ENCODE peak calls at places on chromosome 7, in seven cellular contexts. One of them, this sample, is unnamed.

GRCh38 chr7:88306590-88307048 is at the start of gene STEAP4:
- DNase-seq in right cardiac atrium: peak; percentile 82
- DNase-seq in AG09309: no peak
- DNase-seq in fibroblast of pulmonary artery: peak; percentile 84
- DNase-seq in mesenchymal stem cell: peak; percentile 50
- DNase-seq in thoracic aorta: peak; percentile 9
- DNase-seq in CD8-positive, alpha-beta memory T cell: no peak
- DNase-seq in this sample: peak; percentile 27

GRCh38 chr7:91959023-91959422 is 18.4 kb downstream of the AKAP9 start:
- DNase-seq in right cardiac atrium: no peak
- DNase-seq in AG09309: no peak
- DNase-seq in fibroblast of pulmonary artery: no peak
- DNase-seq in mesenchymal stem cell: no peak
- DNase-seq in thoracic aorta: no peak
- DNase-seq in CD8-positive, alpha-beta memory T cell: no peak
- DNase-seq in this sample: no peak

GRCh38 chr7:67447297-67447696 is 450.7 kb downstream of the TYW1 start:
- DNase-seq in right cardiac atrium: no peak
- DNase-seq in AG09309: no peak
- DNase-seq in fibroblast of pulmonary artery: no peak
- DNase-seq in mesenchymal stem cell: no peak
- DNase-seq in thoracic aorta: no peak
- DNase-seq in CD8-positive, alpha-beta memory T cell: no peak
- DNase-seq in this sample: no peak

GRCh38 chr7:46244752-46245151 is 323.7 kb upstream of the IGFBP3 start:
- DNase-seq in right cardiac atrium: no peak
- DNase-seq in AG09309: no peak
- DNase-seq in fibroblast of pulmonary artery: peak; percentile 45
- DNase-seq in mesenchymal stem cell: no peak
- DNase-seq in thoracic aorta: no peak
- DNase-seq in CD8-positive, alpha-beta memory T cell: no peak
- DNase-seq in this sample: no peak

GRCh38 chr7:41730668-41731067 is 27.8 kb upstream of the INHBA start:
- DNase-seq in right cardiac atrium: no peak
- DNase-seq in AG09309: no peak
- DNase-seq in fibroblast of pulmonary artery: no peak
- DNase-seq in mesenchymal stem cell: peak; percentile 61
- DNase-seq in thoracic aorta: no peak
- DNase-seq in CD8-positive, alpha-beta memory T cell: no peak
- DNase-seq in this sample: no peak

GRCh38 chr7:130387628-130388403 is 7.5 kb downstream of the CPA1 start:
- DNase-seq in right cardiac atrium: no peak
- DNase-seq in AG09309: peak; percentile 50
- DNase-seq in fibroblast of pulmonary artery: no peak
- DNase-seq in mesenchymal stem cell: no peak
- DNase-seq in thoracic aorta: no peak
- DNase-seq in CD8-positive, alpha-beta memory T cell: no peak
- DNase-seq in this sample: peak; percentile 82

GRCh38 chr7:12827219-12827821 is 139.9 kb downstream of the ARL4A start:
- DNase-seq in right cardiac atrium: no peak
- DNase-seq in AG09309: no peak
- DNase-seq in fibroblast of pulmonary artery: no peak
- DNase-seq in mesenchymal stem cell: no peak
- DNase-seq in thoracic aorta: no peak
- DNase-seq in CD8-positive, alpha-beta memory T cell: no peak
- DNase-seq in this sample: peak; percentile 26

GRCh38 chr7:149872419-149873073 is 1.2 kb upstream of the ATP6V0E2 start:
- DNase-seq in right cardiac atrium: peak; percentile 84
- DNase-seq in AG09309: peak; percentile 37
- DNase-seq in fibroblast of pulmonary artery: peak; percentile 76
- DNase-seq in mesenchymal stem cell: peak; percentile 92
- DNase-seq in thoracic aorta: peak; percentile 42
- DNase-seq in CD8-positive, alpha-beta memory T cell: no peak
- DNase-seq in this sample: peak; percentile 90

GRCh38 chr7:37928878-37929277 is 8.4 kb downstream of the EPDR1 start:
- DNase-seq in right cardiac atrium: no peak
- DNase-seq in AG09309: no peak
- DNase-seq in fibroblast of pulmonary artery: no peak
- DNase-seq in mesenchymal stem cell: no peak
- DNase-seq in thoracic aorta: no peak
- DNase-seq in CD8-positive, alpha-beta memory T cell: no peak
- DNase-seq in this sample: no peak

GRCh38 chr7:47355684-47356083 is 226.2 kb downstream of the TNS3 start:
- DNase-seq in right cardiac atrium: no peak
- DNase-seq in AG09309: no peak
- DNase-seq in fibroblast of pulmonary artery: no peak
- DNase-seq in mesenchymal stem cell: no peak
- DNase-seq in thoracic aorta: no peak
- DNase-seq in CD8-positive, alpha-beta memory T cell: no peak
- DNase-seq in this sample: no peak

GRCh38 chr7:7251742-7252141 is 69.4 kb downstream of the C1GALT1 start:
- DNase-seq in right cardiac atrium: no peak
- DNase-seq in AG09309: no peak
- DNase-seq in fibroblast of pulmonary artery: no peak
- DNase-seq in mesenchymal stem cell: no peak
- DNase-seq in thoracic aorta: no peak
- DNase-seq in CD8-positive, alpha-beta memory T cell: no peak
- DNase-seq in this sample: no peak

GRCh38 chr7:81767883-81768282 is 2.0 kb downstream of the HGF start:
- DNase-seq in right cardiac atrium: no peak
- DNase-seq in AG09309: no peak
- DNase-seq in fibroblast of pulmonary artery: peak; percentile 67
- DNase-seq in mesenchymal stem cell: no peak
- DNase-seq in thoracic aorta: no peak
- DNase-seq in CD8-positive, alpha-beta memory T cell: no peak
- DNase-seq in this sample: no peak

GRCh38 chr7:81769891-81770818 is at the start of gene HGF:
- DNase-seq in right cardiac atrium: peak; percentile 86
- DNase-seq in AG09309: peak; percentile 62
- DNase-seq in fibroblast of pulmonary artery: peak; percentile 90
- DNase-seq in mesenchymal stem cell: peak; percentile 83
- DNase-seq in thoracic aorta: no peak
- DNase-seq in CD8-positive, alpha-beta memory T cell: no peak
- DNase-seq in this sample: peak; percentile 62

GRCh38 chr7:81770823-81771222 is 976 bp upstream of the HGF start:
- DNase-seq in right cardiac atrium: no peak
- DNase-seq in AG09309: no peak
- DNase-seq in fibroblast of pulmonary artery: no peak
- DNase-seq in mesenchymal stem cell: no peak
- DNase-seq in thoracic aorta: no peak
- DNase-seq in CD8-positive, alpha-beta memory T cell: no peak
- DNase-seq in this sample: no peak

GRCh38 chr7:81774496-81774895 is 4.6 kb upstream of the HGF start:
- DNase-seq in right cardiac atrium: no peak
- DNase-seq in AG09309: no peak
- DNase-seq in fibroblast of pulmonary artery: no peak
- DNase-seq in mesenchymal stem cell: peak; percentile 78
- DNase-seq in thoracic aorta: no peak
- DNase-seq in CD8-positive, alpha-beta memory T cell: no peak
- DNase-seq in this sample: no peak

DNA sequence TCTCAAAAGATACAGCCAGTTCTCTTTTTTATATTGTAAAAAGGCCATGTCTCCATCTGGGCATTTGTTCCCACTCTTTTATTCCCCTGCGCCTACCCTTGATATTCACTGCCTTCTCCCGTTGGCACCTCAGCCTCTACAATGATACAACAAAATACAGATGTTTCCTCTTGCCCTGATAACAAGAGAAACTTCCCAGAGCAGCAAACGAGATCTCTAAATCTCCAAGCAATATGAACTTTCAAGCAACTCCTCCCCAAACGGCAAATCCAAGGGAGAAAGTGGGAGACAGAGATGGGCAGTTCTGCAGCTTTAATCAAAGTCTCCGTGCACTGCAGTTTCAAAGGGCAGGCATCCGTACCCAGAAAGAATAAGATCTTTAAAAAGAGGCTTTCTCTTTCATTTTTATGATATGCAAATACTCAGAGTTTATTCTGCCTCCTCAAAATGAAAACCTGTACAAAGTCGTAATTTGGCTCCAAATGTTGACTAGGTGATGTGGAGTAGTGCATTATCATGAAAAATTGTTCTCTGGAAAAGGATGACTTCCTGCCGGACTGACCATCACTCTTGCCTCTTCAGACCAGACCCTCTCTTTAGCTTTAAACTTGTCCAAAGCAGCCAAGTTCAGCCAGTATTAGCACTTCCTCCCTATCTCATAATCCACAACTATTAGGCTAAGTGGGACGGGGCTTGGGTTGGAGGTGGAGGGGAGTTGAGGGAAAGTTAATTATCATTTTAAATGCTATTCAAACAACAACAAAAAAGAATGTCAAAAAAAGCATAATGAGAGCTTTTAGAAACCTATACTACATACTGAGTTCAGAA is 682 bp downstream of the HGF start:
- DNase-seq in right cardiac atrium: no peak
- DNase-seq in AG09309: no peak
- DNase-seq in fibroblast of pulmonary artery: no peak
- DNase-seq in mesenchymal stem cell: no peak
- DNase-seq in thoracic aorta: no peak
- DNase-seq in CD8-positive, alpha-beta memory T cell: no peak
- DNase-seq in this sample: no peak
- H3K4me3 ChIP-seq in right cardiac atrium: peak overlapping the region; percentile 18
- H3K4me3 ChIP-seq in AG09309: peak overlapping the region; percentile 40
- H3K4me3 ChIP-seq in fibroblast of pulmonary artery: peak overlapping the region; percentile 74
- H3K4me3 ChIP-seq in mesenchymal stem cell: no peak overlapping the region
- H3K4me3 ChIP-seq in thoracic aorta: peak overlapping the region; percentile 76
- H3K4me3 ChIP-seq in CD8-positive, alpha-beta memory T cell: no peak overlapping the region
- H3K4me3 ChIP-seq in this sample: peak overlapping the region; percentile 42

GRCh38 chr7:16670021-16670420 is 24.0 kb downstream of the BZW2 start:
- DNase-seq in right cardiac atrium: no peak
- DNase-seq in AG09309: peak; percentile 17
- DNase-seq in fibroblast of pulmonary artery: peak; percentile 56
- DNase-seq in mesenchymal stem cell: peak; percentile 49
- DNase-seq in thoracic aorta: no peak
- DNase-seq in CD8-positive, alpha-beta memory T cell: no peak
- DNase-seq in this sample: no peak

GRCh38 chr7:16667355-16667754 is 21.4 kb downstream of the BZW2 start:
- DNase-seq in right cardiac atrium: no peak
- DNase-seq in AG09309: no peak
- DNase-seq in fibroblast of pulmonary artery: no peak
- DNase-seq in mesenchymal stem cell: no peak
- DNase-seq in thoracic aorta: no peak
- DNase-seq in CD8-positive, alpha-beta memory T cell: no peak
- DNase-seq in this sample: no peak

GRCh38 chr7:16669581-16669980 is 23.6 kb downstream of the BZW2 start:
- DNase-seq in right cardiac atrium: no peak
- DNase-seq in AG09309: no peak
- DNase-seq in fibroblast of pulmonary artery: peak; percentile 47
- DNase-seq in mesenchymal stem cell: peak; percentile 71
- DNase-seq in thoracic aorta: no peak
- DNase-seq in CD8-positive, alpha-beta memory T cell: no peak
- DNase-seq in this sample: no peak

GRCh38 chr7:16668978-16669377 is 23.0 kb downstream of the BZW2 start:
- DNase-seq in right cardiac atrium: no peak
- DNase-seq in AG09309: no peak
- DNase-seq in fibroblast of pulmonary artery: peak; percentile 69
- DNase-seq in mesenchymal stem cell: peak; percentile 73
- DNase-seq in thoracic aorta: no peak
- DNase-seq in CD8-positive, alpha-beta memory T cell: no peak
- DNase-seq in this sample: no peak

GRCh38 chr7:16668049-16668858 is 22.3 kb downstream of the BZW2 start:
- DNase-seq in right cardiac atrium: peak; percentile 80
- DNase-seq in AG09309: peak; percentile 100
- DNase-seq in fibroblast of pulmonary artery: peak; percentile 100
- DNase-seq in mesenchymal stem cell: peak; percentile 100
- DNase-seq in thoracic aorta: no peak
- DNase-seq in CD8-positive, alpha-beta memory T cell: no peak
- DNase-seq in this sample: peak; percentile 99
- H3K4me3 ChIP-seq in right cardiac atrium: no peak overlapping the region
- H3K4me3 ChIP-seq in AG09309: no peak overlapping the region
- H3K4me3 ChIP-seq in fibroblast of pulmonary artery: no peak overlapping the region
- H3K4me3 ChIP-seq in mesenchymal stem cell: no peak overlapping the region
- H3K4me3 ChIP-seq in thoracic aorta: no peak overlapping the region
- H3K4me3 ChIP-seq in CD8-positive, alpha-beta memory T cell: no peak overlapping the region
- H3K4me3 ChIP-seq in this sample: no peak overlapping the region

GRCh38 chr7:55533050-55533728 is 39.1 kb downstream of the VOPP1 start:
- DNase-seq in right cardiac atrium: no peak
- DNase-seq in AG09309: no peak
- DNase-seq in fibroblast of pulmonary artery: no peak
- DNase-seq in mesenchymal stem cell: peak; percentile 82
- DNase-seq in thoracic aorta: no peak
- DNase-seq in CD8-positive, alpha-beta memory T cell: peak; percentile 81
- DNase-seq in this sample: peak; percentile 37
- H3K4me3 ChIP-seq in right cardiac atrium: no peak overlapping the region
- H3K4me3 ChIP-seq in AG09309: no peak overlapping the region
- H3K4me3 ChIP-seq in fibroblast of pulmonary artery: no peak overlapping the region
- H3K4me3 ChIP-seq in mesenchymal stem cell: no peak overlapping the region
- H3K4me3 ChIP-seq in thoracic aorta: no peak overlapping the region
- H3K4me3 ChIP-seq in CD8-positive, alpha-beta memory T cell: peak overlapping the region; percentile 10
- H3K4me3 ChIP-seq in this sample: no peak overlapping the region

DNA sequence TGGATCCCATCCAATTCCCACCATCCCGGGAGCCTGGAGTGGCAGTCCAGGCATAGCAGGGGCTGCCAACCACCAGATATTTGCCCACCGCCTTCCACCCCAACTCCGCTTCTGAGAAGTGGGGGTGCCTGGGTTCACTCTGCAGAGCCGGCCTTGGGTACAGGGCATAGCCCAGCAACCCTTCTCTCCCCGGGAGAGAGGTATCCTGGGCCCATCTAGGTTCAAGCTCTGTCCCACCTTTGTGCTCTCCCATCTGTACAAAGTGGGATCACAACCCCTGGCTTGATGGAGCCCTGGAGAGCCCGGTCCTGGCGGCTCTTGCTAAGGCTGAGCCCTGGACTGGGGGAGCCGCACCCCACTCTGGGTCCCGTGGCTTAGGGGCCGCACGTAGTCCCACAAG is 12.2 kb downstream of the MICALL2 start:
- DNase-seq in right cardiac atrium: no peak
- DNase-seq in AG09309: no peak
- DNase-seq in fibroblast of pulmonary artery: no peak
- DNase-seq in mesenchymal stem cell: no peak
- DNase-seq in thoracic aorta: no peak
- DNase-seq in CD8-positive, alpha-beta memory T cell: no peak
- DNase-seq in this sample: no peak
- H3K4me3 ChIP-seq in right cardiac atrium: no peak overlapping the region
- H3K4me3 ChIP-seq in AG09309: no peak overlapping the region
- H3K4me3 ChIP-seq in fibroblast of pulmonary artery: no peak overlapping the region
- H3K4me3 ChIP-seq in mesenchymal stem cell: no peak overlapping the region
- H3K4me3 ChIP-seq in thoracic aorta: no peak overlapping the region
- H3K4me3 ChIP-seq in CD8-positive, alpha-beta memory T cell: no peak overlapping the region
- H3K4me3 ChIP-seq in this sample: no peak overlapping the region

DNA sequence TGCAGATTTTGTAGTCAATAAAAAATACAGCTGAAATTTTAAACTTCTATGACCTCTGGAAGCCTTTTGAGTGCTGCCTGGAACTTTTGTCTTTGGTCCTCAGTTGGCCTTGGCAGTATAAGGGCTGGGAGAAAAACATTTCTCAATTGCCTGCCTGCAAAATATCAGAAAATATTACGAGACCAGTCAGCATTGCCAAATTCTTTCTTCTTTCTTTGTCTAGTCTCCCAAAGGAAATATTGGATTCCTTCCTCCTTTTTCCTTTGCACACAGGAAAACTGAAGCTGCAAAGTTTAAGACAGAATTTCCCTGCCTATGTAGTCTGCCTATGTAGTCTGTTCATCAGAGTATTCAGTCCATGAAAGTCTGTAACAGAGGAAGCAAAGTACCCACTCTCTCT is 95.9 kb downstream of the CHRM2 start:
- DNase-seq in right cardiac atrium: no peak
- DNase-seq in AG09309: no peak
- DNase-seq in fibroblast of pulmonary artery: peak; percentile 45
- DNase-seq in mesenchymal stem cell: no peak
- DNase-seq in thoracic aorta: no peak
- DNase-seq in CD8-positive, alpha-beta memory T cell: no peak
- DNase-seq in this sample: no peak
- H3K4me3 ChIP-seq in right cardiac atrium: no peak overlapping the region
- H3K4me3 ChIP-seq in AG09309: no peak overlapping the region
- H3K4me3 ChIP-seq in fibroblast of pulmonary artery: no peak overlapping the region
- H3K4me3 ChIP-seq in mesenchymal stem cell: no peak overlapping the region
- H3K4me3 ChIP-seq in thoracic aorta: no peak overlapping the region
- H3K4me3 ChIP-seq in CD8-positive, alpha-beta memory T cell: no peak overlapping the region
- H3K4me3 ChIP-seq in this sample: no peak overlapping the region

GRCh38 chr7:116843373-116843772 is 19.0 kb upstream of the CAPZA2 start:
- DNase-seq in right cardiac atrium: no peak
- DNase-seq in AG09309: no peak
- DNase-seq in fibroblast of pulmonary artery: no peak
- DNase-seq in mesenchymal stem cell: no peak
- DNase-seq in thoracic aorta: no peak
- DNase-seq in CD8-positive, alpha-beta memory T cell: no peak
- DNase-seq in this sample: no peak
- H3K4me3 ChIP-seq in right cardiac atrium: no peak overlapping the region
- H3K4me3 ChIP-seq in AG09309: no peak overlapping the region
- H3K4me3 ChIP-seq in fibroblast of pulmonary artery: no peak overlapping the region
- H3K4me3 ChIP-seq in mesenchymal stem cell: no peak overlapping the region
- H3K4me3 ChIP-seq in thoracic aorta: peak overlapping the region; percentile 70
- H3K4me3 ChIP-seq in CD8-positive, alpha-beta memory T cell: no peak overlapping the region
- H3K4me3 ChIP-seq in this sample: no peak overlapping the region